ENCODE peak calls at places on chromosomes 6 and 20, in five cellular contexts. E is H1, S is HCT116, L is endothelial cell of umbilical vein, X is suprapubic skin. G is an unnamed sample.

GRCh38 chr6:85186546-85187170 is 263.2 kb upstream of the NT5E start:
- DNase-seq in E (no peak), S (no peak), L (peak; percentile 56), X (no peak), G (no peak)

GRCh38 chr6:117512056-117512828 is 29.8 kb downstream of the DCBLD1 start:
- DNase-seq in E (no peak), S (no peak), L (no peak), X (no peak), G (no peak)

GRCh38 chr6:32168807-32169206 is 4.4 kb downstream of the EGFL8 start:
- DNase-seq in E (no peak), S (no peak), L (no peak), X (no peak), G (no peak)

GRCh38 chr6:165308926-165309731 is at the start of gene C6orf118:
- DNase-seq in E (peak; percentile 82), S (no peak), L (peak; percentile 58), X (no peak), G (no peak)

GRCh38 chr20:3811421-3812258 is 8.7 kb upstream of the AP5S1 start:
- DNase-seq in E (no peak), S (peak; percentile 93), L (peak; percentile 97), X (peak; percentile 99), G (peak; percentile 96)

GRCh38 chr6:36389353-36389752 is 1.9 kb upstream of the ETV7 start:
- DNase-seq in E (no peak), S (no peak), L (no peak), X (no peak), G (no peak)

GRCh38 chr6:62516287-62517152 is 230.5 kb upstream of the KHDRBS2 start:
- DNase-seq in E (no peak), S (no peak), L (no peak), X (no peak), G (no peak)

GRCh38 chr6:154868143-154868594 is 126.9 kb upstream of the TIAM2 start:
- DNase-seq in E (no peak), S (peak; percentile 12), L (peak; percentile 57), X (no peak), G (no peak)

GRCh38 chr20:47204008-47204745 is 152.3 kb downstream of the ZMYND8 start:
- DNase-seq in E (no peak), S (peak; percentile 92), L (no peak), X (no peak), G (peak; percentile 23)

GRCh38 chr6:136077834-136078576 is 172.1 kb downstream of the MTFR2 start:
- DNase-seq in E (no peak), S (no peak), L (peak; percentile 97), X (no peak), G (no peak)

GRCh38 chr6:125749112-125749863 is at the start of gene HEY2:
- DNase-seq in E (peak; percentile 93), S (peak; percentile 45), L (peak; percentile 83), X (peak; percentile 94), G (peak; percentile 98)
- TF ChIP-seq POLR2A in E (no peak), S (no peak), L (no peak), X (no peak), G (no peak)

GRCh38 chr6:56244528-56245253 is 2.7 kb downstream of the COL21A1 start:
- DNase-seq in E (no peak), S (no peak), L (no peak), X (no peak), G (no peak)

GRCh38 chr6:56242343-56242742 is 5.0 kb downstream of the COL21A1 start:
- DNase-seq in E (no peak), S (no peak), L (peak; percentile 77), X (no peak), G (no peak)

GRCh38 chr6:56245903-56246351 is 1.5 kb downstream of the COL21A1 start:
- DNase-seq in E (no peak), S (no peak), L (peak; percentile 10), X (no peak), G (no peak)

GRCh38 chr6:56243518-56244070 is 3.8 kb downstream of the COL21A1 start:
- DNase-seq in E (no peak), S (no peak), L (no peak), X (no peak), G (no peak)

DNA sequence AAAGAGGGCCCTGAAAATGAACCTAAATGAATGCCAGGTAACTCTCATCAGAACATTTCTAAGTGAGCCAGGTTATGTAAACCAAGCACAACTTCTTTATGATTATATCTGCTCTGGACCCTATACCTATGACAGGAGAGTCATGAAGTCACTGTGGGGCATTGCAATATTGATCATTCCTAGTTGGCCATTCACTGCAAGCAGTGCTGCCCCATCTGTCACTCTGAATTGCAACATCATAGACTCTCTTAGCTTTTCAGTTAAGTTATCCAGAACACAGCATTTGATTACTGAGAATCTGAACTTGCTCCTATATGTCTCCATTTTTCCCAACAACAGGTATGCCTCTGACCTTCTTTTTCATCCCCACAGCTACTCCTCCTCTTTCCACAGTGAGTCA is 3.3 kb downstream of the COL21A1 start:
- DNase-seq in E (no peak), S (no peak), L (no peak), X (no peak), G (no peak)
- H3K4me1 ChIP-seq in E (peaks cover 20% of the 10 kb centered on the region), S (no peaks in the 10 kb centered on the region), L (no peaks in the 10 kb centered on the region), X (peaks cover 56% of the 10 kb centered on the region), G (peaks cover 14% of the 10 kb centered on the region)

GRCh38 chr6:79152269-79152737 is 74.2 kb upstream of the PHIP start:
- DNase-seq in E (peak; percentile 61), S (no peak), L (no peak), X (no peak), G (no peak)
- TF ChIP-seq POLR2AphosphoS5 in E (peak; percentile 77), S (no peak), L (no peak), X (no peak), G (no peak)

DNA sequence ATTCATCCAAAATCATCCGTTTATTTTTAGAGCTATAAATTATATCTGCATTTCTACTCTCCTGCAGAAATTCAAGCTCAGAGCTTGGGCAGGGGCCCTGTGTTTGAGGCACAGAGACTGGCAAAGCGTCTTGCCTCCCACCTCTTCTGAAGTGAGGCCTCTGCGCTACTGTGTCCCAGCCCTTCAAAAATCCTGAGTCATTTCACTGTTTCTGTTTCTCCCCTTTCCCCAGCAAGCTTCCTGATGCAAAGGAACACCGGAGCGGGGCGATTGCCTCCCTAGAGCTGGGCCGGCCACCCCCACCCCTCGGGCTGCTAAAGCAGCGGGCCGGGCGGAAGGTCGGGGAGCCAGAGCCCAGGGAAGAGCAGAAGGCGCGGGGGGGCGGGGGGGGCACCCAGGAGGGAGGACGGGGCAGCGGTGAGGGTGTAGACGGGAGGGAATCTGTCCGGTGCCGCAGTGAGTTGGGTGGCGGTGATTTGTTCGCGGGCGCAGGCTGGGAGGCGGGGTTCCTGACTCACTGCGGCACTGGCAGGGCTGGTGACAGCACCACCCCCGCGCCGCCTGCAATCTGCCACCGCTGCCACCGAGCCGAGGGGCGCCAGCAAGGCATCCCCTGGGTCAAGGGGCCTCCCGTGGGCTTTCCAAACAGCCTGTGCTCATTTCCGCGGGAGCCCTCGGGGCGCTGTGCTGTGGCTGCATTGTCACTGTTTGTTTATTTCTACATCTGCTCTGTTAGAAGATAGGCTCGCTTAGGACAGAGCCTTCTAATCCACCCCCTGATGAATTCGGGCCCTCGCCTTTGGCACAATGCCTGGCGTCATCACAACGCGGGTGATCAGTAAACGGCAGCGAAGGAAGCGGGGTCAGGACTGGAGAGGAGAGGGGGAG is 46.5 kb upstream of the SNAP25 start:
- DNase-seq in E (peak; percentile 66), S (no peak), L (peak; percentile 37), X (no peak), G (peak; percentile 64)
- TF ChIP-seq POLR2A in E (no peak), S (no peak), L (no peak), X (no peak), G (no peak)

GRCh38 chr6:145848555-145848954 is 34.0 kb upstream of the FBXO30 start:
- DNase-seq in E (no peak), S (no peak), L (no peak), X (no peak), G (no peak)
- H3K4me1 ChIP-seq in E (no peaks in the 10 kb centered on the region), S (no peaks in the 10 kb centered on the region), L (peaks cover 5% of the 10 kb centered on the region), X (peaks cover 3% of the 10 kb centered on the region), G (no peaks in the 10 kb centered on the region)

GRCh38 chr20:8375898-8376297 is 243.8 kb downstream of the PLCB1 start:
- DNase-seq in E (no peak), S (no peak), L (no peak), X (no peak), G (no peak)
- TF ChIP-seq POLR2AphosphoS5 in E (no peak), S (no peak), L (no peak), X (no peak), G (no peak)

DNA sequence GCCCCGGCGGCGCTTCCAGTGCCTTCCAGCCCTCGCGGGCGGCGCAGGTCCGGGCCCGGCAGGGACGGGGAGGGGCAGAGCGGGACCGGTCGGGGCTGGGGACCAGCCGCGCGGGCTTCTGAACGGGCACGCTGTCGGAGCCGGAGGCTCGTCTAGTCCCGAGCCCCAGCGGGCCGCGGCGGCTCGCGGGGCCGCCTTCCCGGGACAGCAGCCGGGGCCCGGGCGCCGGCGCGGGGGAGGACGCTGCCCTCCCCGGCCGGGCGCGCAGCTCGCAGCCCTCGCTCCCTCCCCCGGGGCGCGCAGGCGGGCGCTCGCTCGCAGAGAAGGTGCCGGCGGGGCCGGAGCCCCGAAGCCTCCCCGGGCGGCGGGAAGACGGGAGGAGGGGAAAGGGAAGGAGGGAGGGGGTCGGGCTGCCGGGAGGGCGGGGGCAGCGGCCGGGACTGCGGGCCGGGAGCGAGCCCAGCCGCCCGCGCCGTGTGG is 696 bp upstream of the SIRPA start:
- DNase-seq in E (no peak), S (no peak), L (peak; percentile 73), X (peak; percentile 86), G (peak; percentile 94)
- TF ChIP-seq POLR2A in E (no peak), S (no peak), L (peak; percentile 45), X (no peak), G (no peak)

DNA sequence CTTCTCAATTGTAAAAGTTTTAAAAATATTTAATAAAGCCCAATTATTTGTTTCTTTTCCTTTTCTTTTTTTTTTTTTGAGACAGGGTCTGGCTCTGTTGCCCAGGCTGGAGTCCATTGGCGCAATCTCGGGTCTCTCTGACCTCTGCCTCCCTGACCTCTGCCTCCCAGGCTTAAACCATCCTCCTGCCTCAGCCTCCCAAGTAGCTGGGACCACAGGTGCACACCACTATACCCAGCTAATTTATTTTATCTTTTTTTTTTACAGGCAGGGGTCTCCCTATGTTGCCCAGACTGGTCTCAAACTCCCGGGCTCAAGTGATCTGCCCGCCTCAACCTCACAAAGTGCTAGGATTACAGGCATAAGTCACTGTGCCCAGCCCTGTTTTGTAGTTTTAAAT is 9.8 kb downstream of the REPS1 start:
- DNase-seq in E (no peak), S (no peak), L (no peak), X (no peak), G (no peak)
- H3K4me1 ChIP-seq in E (peaks cover 19% of the 10 kb centered on the region), S (peaks cover 20% of the 10 kb centered on the region), L (peaks cover 11% of the 10 kb centered on the region), X (peaks cover 53% of the 10 kb centered on the region), G (peaks cover 33% of the 10 kb centered on the region)

DNA sequence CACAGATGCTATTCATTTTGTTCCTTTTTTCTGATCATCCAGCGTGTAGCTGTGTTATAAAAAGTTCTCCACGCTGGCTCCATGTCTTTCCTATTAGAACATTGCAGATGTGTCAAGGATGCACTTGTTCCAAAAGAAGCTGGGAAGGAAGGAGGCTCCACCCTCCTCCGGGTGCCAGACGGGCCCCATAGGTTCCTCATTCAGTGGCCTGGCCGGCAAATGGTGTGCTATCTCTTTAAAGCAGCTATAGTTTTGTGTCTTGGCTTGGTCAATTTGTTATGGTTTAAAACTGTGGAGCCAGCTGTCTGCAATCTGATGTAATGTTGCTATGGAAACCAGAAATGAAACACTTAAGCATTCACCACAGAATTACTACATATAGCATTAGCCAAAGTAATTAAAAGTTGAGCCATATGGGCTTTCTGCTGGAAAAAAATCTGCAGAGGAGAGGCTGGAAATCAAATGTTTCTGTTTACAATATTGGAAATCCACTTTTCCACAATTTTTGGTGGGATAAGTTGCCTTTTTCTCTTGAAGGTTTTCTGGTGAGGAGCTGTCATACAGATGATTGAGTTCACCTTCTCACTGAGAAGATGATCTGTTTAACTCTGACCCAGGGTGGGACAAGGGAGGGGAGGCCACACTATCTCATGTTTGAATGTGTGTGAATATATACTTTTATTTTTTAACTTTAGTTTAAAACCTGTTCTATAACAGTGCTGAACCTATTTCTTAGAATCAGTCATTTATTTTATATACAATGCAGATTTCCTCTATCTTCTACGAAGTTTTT is 167.3 kb downstream of the SASH1 start:
- DNase-seq in E (no peak), S (no peak), L (peak; percentile 79), X (peak; percentile 92), G (no peak)
- TF ChIP-seq POLR2AphosphoS5 in E (no peak), S (no peak), L (no peak), X (peak; percentile 63), G (no peak)

G was measured in spleen.